ENCODE peak calls at places on chromosomes 5 and 9, in seven cellular contexts. G, B, C, Z, T, W and V are unnamed samples.

GRCh38 chr9:29285818-29286217 is 1712.5 kb upstream of the C9orf72 start:
- DNase-seq in T (no peak), W (peak), B (no peak), Z (peak), C (peak), G (no peak), V (no peak)

GRCh38 chr5:95317687-95318086 is 32.8 kb upstream of the MCTP1 start:
- DNase-seq in G (no peak), C (no peak), B (no peak), T (no peak), Z (no peak), W (no peak), V (no peak)

GRCh38 chr5:141695627-141696180 is 13.7 kb upstream of the ARAP3 start:
- DNase-seq in T (no peak), C (no peak), B (no peak), G (no peak), W (no peak), Z (no peak), V (no peak)

GRCh38 chr5:128111818-128112448 is 28.4 kb downstream of the SLC12A2 start:
- DNase-seq in Z (no peak), B (no peak), T (peak), W (no peak), G (peak), C (no peak), V (no peak)

GRCh38 chr5:15577132-15577531 is 77.2 kb downstream of the FBXL7 start:
- DNase-seq in C (no peak), B (no peak), W (peak), G (no peak), Z (no peak), T (no peak), V (no peak)

GRCh38 chr5:159550951-159551350 is 220.7 kb upstream of the IL12B start:
- DNase-seq in W (peak), C (no peak), B (no peak), Z (no peak), G (no peak), T (no peak), V (peak)

GRCh38 chr5:17315710-17316221 is 98.3 kb downstream of the BASP1 start:
- DNase-seq in C (no peak), W (no peak), G (peak), B (no peak), T (peak), Z (no peak), V (peak)

GRCh38 chr5:144144956-144145751 is 25.3 kb downstream of the YIPF5 start:
- DNase-seq in B (no peak), T (peak), C (no peak), Z (no peak), G (no peak), W (no peak), V (peak)

DNA sequence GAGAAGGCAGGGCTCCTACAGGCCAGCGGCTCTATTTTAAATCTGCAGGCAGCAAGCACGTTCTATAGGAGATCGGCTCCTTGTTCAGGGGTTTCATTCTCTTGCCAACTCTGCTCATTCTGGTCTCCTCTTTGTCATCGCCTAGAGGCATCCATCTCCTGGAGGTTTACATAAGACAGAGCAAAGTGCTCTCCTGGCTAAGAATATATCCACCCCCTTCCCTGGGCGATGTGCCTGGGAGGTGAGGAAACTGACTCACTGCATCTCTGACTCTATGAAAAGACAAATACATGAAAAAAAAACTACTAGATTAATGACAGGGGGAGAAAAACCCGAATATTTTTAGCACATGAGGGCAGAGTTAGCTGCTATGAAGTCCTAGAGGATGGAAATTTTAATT is 146.1 kb downstream of the CARTPT start:
- DNase-seq in B (no peak), W (no peak), Z (no peak), G (peak), C (no peak), T (no peak), V (no peak)
- H3K23ac ChIP-seq in B (no peak), W (no peak), Z (no peak), G (no peak), C (no peak), T (no peak), V (no peak)

DNA sequence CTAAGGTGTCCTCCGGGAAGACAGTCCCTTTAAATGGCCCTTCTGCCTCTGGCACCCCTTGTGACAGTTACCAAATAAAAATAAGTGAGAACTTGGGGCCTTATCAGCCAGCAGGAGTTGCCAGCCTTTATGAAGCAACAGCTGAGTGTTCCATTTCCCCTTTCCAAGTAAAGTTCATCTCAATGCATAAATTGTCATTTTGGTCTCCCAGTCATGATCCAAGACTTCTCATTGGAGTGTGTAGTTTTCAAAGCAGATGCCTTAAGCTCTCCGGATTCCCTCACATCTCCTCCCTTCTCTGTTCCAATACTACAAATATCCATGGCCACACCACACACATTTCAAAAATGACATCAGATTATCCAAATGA is 4.0 kb downstream of the PTCH1 start:
- DNase-seq in C (no peak), Z (no peak), W (no peak), T (peak), B (no peak), G (no peak), V (no peak)
- H3K23ac ChIP-seq in C (no peak), Z (no peak), W (no peak), T (no peak), B (no peak), G (peak), V (no peak)

GRCh38 chr5:171647043-171647899 is 138.3 kb upstream of the SMIM23 start:
- DNase-seq in B (no peak), Z (no peak), T (peak), C (peak), W (peak), G (peak), V (no peak)
- H3K23ac ChIP-seq in B (no peak), Z (no peak), T (no peak), C (no peak), W (no peak), G (no peak), V (no peak)

DNA sequence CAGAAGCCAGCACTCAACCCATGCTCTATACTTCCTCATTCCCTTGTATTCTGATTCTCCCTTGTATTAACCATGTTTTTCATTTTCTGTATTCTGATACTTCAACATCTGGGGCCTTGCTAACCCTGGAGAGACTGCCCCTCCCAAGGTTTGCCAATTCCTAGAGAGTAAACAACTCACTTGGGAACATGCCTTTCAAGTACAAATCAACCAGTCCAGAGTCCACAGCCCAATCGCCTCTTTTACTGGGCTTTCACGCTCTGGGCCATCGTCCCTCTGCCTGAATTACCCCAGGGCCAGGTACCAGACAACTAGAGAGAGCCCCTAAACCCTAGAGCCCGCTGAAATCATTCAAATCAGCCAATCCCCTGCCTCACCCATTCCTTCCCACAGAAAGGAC is 333.5 kb upstream of the PUM3 start:
- DNase-seq in G (no peak), B (no peak), Z (no peak), C (no peak), T (no peak), W (no peak), V (no peak)
- H3K23ac ChIP-seq in G (no peak), B (no peak), Z (no peak), C (no peak), T (no peak), W (no peak), V (no peak)